ENCODE peak calls at places on chromosomes 7 and 10, in four cellular contexts. F is MM.1S, X is left ventricle myocardium inferior, B is stomach. J is an unnamed sample. For H3K9me3, the result is how much of the 10 kb centered on the place peaks cover.

GRCh38 chr7:33770581-33770980 is 134.8 kb upstream of the BMPER start:
- DNase-seq in B (no peak), X (no peak), F (no peak), J (no peak)

GRCh38 chr10:105239311-105240215 is 598.5 kb downstream of the SORCS3 start:
- DNase-seq in X (peak), B (peak), F (no peak), J (no peak)

GRCh38 chr10:94131885-94132284 is 138.2 kb downstream of the PLCE1 start:
- DNase-seq in B (no peak), X (no peak), F (no peak), J (no peak)

GRCh38 chr10:24731942-24732341 is 8.3 kb upstream of the ARHGAP21 start:
- DNase-seq in B (no peak), F (no peak), X (no peak), J (no peak)

GRCh38 chr10:6226216-6226615 is 23.5 kb downstream of the PFKFB3 start:
- DNase-seq in B (no peak), F (no peak), X (no peak), J (no peak)

GRCh38 chr10:65940105-65940504 is 985.7 kb upstream of the LRRTM3 start:
- DNase-seq in F (no peak), B (no peak), X (no peak), J (no peak)

GRCh38 chr10:84088626-84089025 is 50.7 kb upstream of the GHITM start:
- DNase-seq in X (no peak), B (no peak), F (no peak), J (peak)

GRCh38 chr7:107213193-107213788 is 44.5 kb downstream of the HBP1 start:
- DNase-seq in F (no peak), B (no peak), X (peak), J (no peak)

GRCh38 chr10:72306215-72306760 is 32.6 kb downstream of the DDIT4 start:
- DNase-seq in B (no peak), F (no peak), X (no peak), J (no peak)

GRCh38 chr10:22649390-22649841 is 65.0 kb downstream of the PIP4K2A start:
- DNase-seq in B (no peak), F (no peak), X (no peak), J (no peak)

GRCh38 chr7:27101906-27102577 is 441 bp downstream of the HOXA2 start:
- DNase-seq in F (no peak), X (no peak), B (no peak), J (no peak)
- H3K27ac ChIP-seq in F (no peak), X (peak), B (peak), J (peak)

GRCh38 chr10:28690545-28690944 is 13.2 kb downstream of the BAMBI start:
- DNase-seq in B (no peak), F (no peak), X (no peak), J (no peak)

GRCh38 chr10:28694530-28694929 is 17.2 kb downstream of the BAMBI start:
- DNase-seq in X (no peak), F (no peak), B (no peak), J (no peak)

GRCh38 chr10:28691187-28691694 is 13.9 kb downstream of the BAMBI start:
- DNase-seq in B (no peak), X (no peak), F (no peak), J (no peak)

GRCh38 chr10:28687683-28688001 is 10.3 kb downstream of the BAMBI start:
- DNase-seq in B (no peak), X (no peak), F (no peak), J (no peak)

DNA sequence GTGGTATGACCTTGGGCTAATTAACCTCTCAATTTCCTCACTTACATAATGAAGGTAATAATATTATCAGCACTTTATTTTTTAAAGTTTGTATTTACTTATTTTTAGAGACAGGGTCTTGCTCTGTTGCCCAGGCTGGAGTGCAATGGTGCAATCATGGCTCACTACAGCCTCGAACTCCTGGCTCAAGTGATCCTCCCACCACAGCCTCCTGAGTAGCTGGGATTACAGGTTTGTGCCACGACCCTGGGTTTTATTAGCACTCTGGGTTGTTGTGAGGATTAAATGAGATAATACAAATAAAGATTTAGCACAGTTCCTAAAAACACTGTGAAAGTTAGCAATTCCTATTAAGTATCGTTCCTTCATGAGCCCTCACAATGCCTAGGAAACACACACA is 14.7 kb downstream of the BAMBI start:
- DNase-seq in F (no peak), X (no peak), B (no peak), J (no peak)
- H3K9me3 ChIP-seq in F (under half), X (under half), B (under half), J (under half)

DNA sequence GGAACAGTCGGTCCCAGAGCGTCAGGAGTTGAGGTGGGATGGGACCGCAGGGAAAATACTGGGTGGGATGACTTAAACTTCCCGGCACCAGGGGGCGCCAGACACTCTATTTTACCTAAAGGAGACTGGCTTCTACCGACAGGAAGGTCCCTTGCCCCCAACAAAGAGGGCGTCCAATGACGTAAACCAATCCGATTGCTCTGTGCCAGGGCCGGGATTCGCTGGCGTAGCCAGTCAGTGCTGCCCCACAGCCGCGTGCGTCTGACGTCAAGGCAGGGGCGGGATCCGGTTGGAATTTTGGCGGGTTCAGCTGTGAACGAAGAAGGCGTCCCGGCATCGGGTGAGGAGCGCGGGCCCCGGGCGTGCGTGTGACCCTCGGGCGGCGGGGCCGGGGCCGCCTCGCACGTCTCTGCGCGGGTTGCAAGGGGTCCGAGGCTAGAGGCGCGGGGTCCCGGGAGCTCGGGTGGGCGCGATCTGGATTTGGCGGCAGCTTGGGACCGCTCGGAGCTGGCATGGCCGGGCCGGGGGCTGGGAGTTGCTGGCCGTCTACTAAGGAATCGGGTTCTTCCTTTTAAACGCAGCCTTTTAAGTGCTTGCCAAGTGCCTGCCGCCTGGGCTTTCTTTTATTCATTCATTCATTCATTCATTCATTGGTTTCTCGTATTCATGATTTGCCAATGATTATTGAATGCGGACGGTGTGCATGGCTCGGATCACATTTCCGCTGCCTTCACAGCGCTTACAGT is at the start of gene MCM10:
- DNase-seq in F (peak), X (peak), B (peak), J (peak)
- H3K27ac ChIP-seq in F (no peak), X (no peak), B (no peak), J (no peak)

GRCh38 chr10:129865413-129865812 is 98.7 kb downstream of the EBF3 start:
- DNase-seq in X (no peak), B (no peak), F (no peak), J (no peak)
- H3K9me3 ChIP-seq in X (under half), B (under half), F (under half), J (under half)

GRCh38 chr7:104973909-104974415 is 40.0 kb upstream of the KMT2E start:
- DNase-seq in B (no peak), F (no peak), X (no peak), J (no peak)
- H3K27ac ChIP-seq in B (peak), F (no peak), X (peak), J (peak)

DNA sequence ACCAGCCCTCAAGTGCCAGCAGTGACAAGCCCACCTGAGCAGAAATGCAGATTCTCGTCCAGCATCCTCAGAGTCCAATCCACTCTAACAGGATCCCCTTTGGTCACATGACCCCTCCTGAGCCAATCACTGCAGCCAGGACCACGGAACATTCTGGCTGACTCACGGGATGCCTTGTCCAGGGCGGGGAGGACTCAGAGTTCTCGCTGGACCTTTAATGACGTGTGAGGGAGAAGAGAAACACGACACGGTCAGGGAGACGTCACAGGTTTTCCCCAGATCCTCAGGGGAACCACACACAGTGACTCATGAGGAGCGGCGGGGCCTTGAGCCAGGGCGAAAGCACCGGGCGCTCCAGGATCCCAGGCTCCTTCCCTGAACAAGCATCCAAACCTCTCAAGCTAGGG is 155.7 kb downstream of the PTPRN2 start:
- DNase-seq in B (peak), F (no peak), X (peak), J (peak)
- H3K9me3 ChIP-seq in B (under half), F (under half), X (under half), J (under half)

DNA sequence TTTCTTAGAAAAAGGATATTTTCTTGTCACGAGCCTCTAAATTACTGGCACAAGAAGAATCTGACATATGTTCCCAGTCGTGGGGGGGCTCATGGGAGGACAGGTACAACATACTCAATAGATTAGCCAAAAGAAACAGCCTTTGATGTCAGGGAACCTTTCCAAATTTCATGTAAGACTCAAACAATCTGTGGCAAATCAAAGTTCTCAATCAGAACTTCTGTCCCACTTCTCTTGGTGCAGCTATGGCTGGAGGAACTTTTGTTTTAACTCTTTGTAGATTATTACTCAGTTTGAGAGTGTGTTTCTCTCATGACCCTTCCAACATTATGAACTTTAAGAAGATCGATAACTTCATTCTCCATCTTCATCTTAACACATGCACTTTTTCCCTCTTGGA is 114.3 kb upstream of the ARID5B start:
- DNase-seq in B (no peak), X (no peak), F (no peak), J (no peak)
- H3K27ac ChIP-seq in B (peak), X (no peak), F (no peak), J (peak)

DNA sequence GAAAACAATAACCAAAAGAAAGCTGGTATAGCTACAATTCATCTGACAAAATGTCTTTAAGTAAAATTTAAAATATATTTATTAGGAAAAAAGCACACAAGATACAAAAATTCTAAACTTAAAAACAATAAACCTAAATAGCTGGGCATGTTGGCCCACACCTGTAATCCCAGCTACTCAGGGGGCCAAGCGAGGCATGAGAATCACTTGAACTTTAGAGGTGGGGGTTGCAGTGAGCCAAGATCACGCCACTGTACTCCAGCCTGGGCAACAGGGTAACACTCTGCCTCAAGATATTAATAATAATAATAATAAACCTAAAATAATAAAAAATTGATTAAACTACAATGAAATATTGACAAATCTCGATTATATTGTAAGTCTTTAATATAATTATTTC is 77.8 kb upstream of the PDK4 start:
- DNase-seq in X (no peak), B (no peak), F (no peak), J (no peak)
- H3K9me3 ChIP-seq in X (under half), B (under half), F (under half), J (under half)